ENCODE peak calls at places on chromosomes 11 and 22, in six cellular contexts. Z is HS-27A, X is NCI-H1105 treated with DMSO at 0.1 percent for 48 hours, K is EH, I is AG09319, T is HEK293T. Y is an unnamed sample.

GRCh38 chr22:46397514-46397913 is 62.0 kb downstream of the TRMU start:
- DNase-seq in Z (no peak), X (no peak), K (no peak), I (no peak), T (no peak), Y (no peak)

GRCh38 chr22:46561435-46561905 is 24.1 kb upstream of the CELSR1 start:
- DNase-seq in Z (no peak), X (no peak), K (peak; percentile 49), I (no peak), T (peak; percentile 75), Y (peak; percentile 25)

GRCh38 chr11:130653838-130654601 is 205.6 kb downstream of the ADAMTS15 start:
- DNase-seq in Z (no peak), X (no peak), K (peak; percentile 76), I (no peak), T (no peak), Y (peak; percentile 96)

GRCh38 chr22:25183959-25184619 is 15.6 kb upstream of the CRYBB3 start:
- DNase-seq in Z (no peak), X (no peak), K (no peak), I (no peak), T (no peak), Y (no peak)

GRCh38 chr11:350723-351255 is 18.5 kb upstream of the B4GALNT4 start:
- DNase-seq in Z (no peak), X (no peak), K (peak; percentile 48), I (no peak), T (no peak), Y (no peak)

GRCh38 chr22:43407591-43407990 is 4.2 kb upstream of the MPPED1 start:
- DNase-seq in Z (no peak), X (no peak), K (no peak), I (no peak), T (no peak), Y (no peak)

GRCh38 chr22:35746946-35747703 is 29.5 kb downstream of the APOL5 start:
- DNase-seq in Z (no peak), X (no peak), K (peak; percentile 45), I (no peak), T (no peak), Y (no peak)

GRCh38 chr11:14617241-14618027 is 26.2 kb upstream of the PDE3B start:
- DNase-seq in Z (no peak), X (no peak), K (no peak), I (no peak), T (no peak), Y (no peak)

GRCh38 chr11:134289789-134290188 is 13.6 kb downstream of the GLB1L3 start:
- DNase-seq in Z (no peak), X (no peak), K (no peak), I (no peak), T (no peak), Y (no peak)

GRCh38 chr22:31436132-31436531 is 36.7 kb downstream of the DRG1 start:
- DNase-seq in Z (no peak), X (no peak), K (no peak), I (peak; percentile 20), T (no peak), Y (no peak)

GRCh38 chr11:112161012-112161411 is 2.9 kb downstream of the IL18 start:
- DNase-seq in Z (no peak), X (no peak), K (peak; percentile 27), I (no peak), T (no peak), Y (no peak)

GRCh38 chr11:74235121-74235520 is 64.0 kb downstream of the PPME1 start:
- DNase-seq in Z (no peak), X (no peak), K (no peak), I (no peak), T (no peak), Y (no peak)

GRCh38 chr11:117232022-117232878 is at the start of the genes PCSK7 and RNF214:
- DNase-seq in Z (no peak), X (peak; percentile 66), K (peak; percentile 78), I (peak; percentile 24), T (peak; percentile 98), Y (peak; percentile 77)

GRCh38 chr11:79287952-79288351 is 152.9 kb downstream of the TENM4 start:
- DNase-seq in Z (no peak), X (peak; percentile 9), K (no peak), I (no peak), T (no peak), Y (no peak)

GRCh38 chr22:38347944-38348750 is 30.9 kb upstream of the CSNK1E start:
- DNase-seq in Z (no peak), X (no peak), K (peak; percentile 24), I (no peak), T (no peak), Y (no peak)

GRCh38 chr22:41919357-41920224 is 4.7 kb upstream of the SHISA8 start:
- DNase-seq in Z (no peak), X (no peak), K (peak; percentile 52), I (no peak), T (no peak), Y (peak; percentile 68)

GRCh38 chr22:44623771-44624510 is 78.1 kb upstream of the PRR5 start:
- DNase-seq in Z (no peak), X (no peak), K (peak; percentile 30), I (no peak), T (peak; percentile 63), Y (no peak)

GRCh38 chr11:72441647-72442267 is 7.4 kb upstream of the CLPB start:
- DNase-seq in Z (no peak), X (no peak), K (peak; percentile 44), I (no peak), T (no peak), Y (no peak)

GRCh38 chr11:2151500-2152257 is 9.3 kb downstream of the INS start:
- DNase-seq in Z (peak; percentile 48), X (peak; percentile 79), K (peak; percentile 71), I (no peak), T (peak; percentile 79), Y (peak; percentile 84)

GRCh38 chr22:30005213-30005857 is 74.9 kb upstream of the HORMAD2 start:
- DNase-seq in Z (peak; percentile 35), X (peak; percentile 56), K (peak; percentile 76), I (peak; percentile 49), T (peak; percentile 79), Y (peak; percentile 85)

GRCh38 chr22:38310518-38311330 is 6.5 kb downstream of the CSNK1E start:
- DNase-seq in Z (no peak), X (no peak), K (peak; percentile 43), I (no peak), T (no peak), Y (peak; percentile 62)

GRCh38 chr22:27668828-27669797 is 132.4 kb downstream of the MN1 start:
- DNase-seq in Z (peak; percentile 79), X (no peak), K (peak; percentile 44), I (no peak), T (no peak), Y (no peak)

GRCh38 chr22:28917747-28918543 is 34.6 kb downstream of the ZNRF3 start:
- DNase-seq in Z (no peak), X (peak; percentile 55), K (peak; percentile 9), I (no peak), T (no peak), Y (peak; percentile 78)

GRCh38 chr11:85595285-85595884 is 31.8 kb downstream of the DLG2 start:
- DNase-seq in Z (peak; percentile 14), X (peak; percentile 61), K (peak; percentile 65), I (peak; percentile 15), T (peak; percentile 31), Y (peak; percentile 72)

GRCh38 chr11:128814856-128815705 is 52.0 kb downstream of the KCNJ1 start:
- DNase-seq in Z (no peak), X (peak; percentile 28), K (peak; percentile 95), I (peak; percentile 79), T (peak; percentile 56), Y (no peak)